ENCODE peak calls at places on chromosomes 6 and 20, in four cellular contexts. One of them, this sample, is unnamed.

GRCh38 chr6:40733290-40733689 is 146.1 kb upstream of the LRFN2 start:
- DNase-seq in GM12878: no peak
- DNase-seq in IMR-90: no peak
- DNase-seq in K562: no peak
- DNase-seq in this sample: no peak

GRCh38 chr20:53811577-53811976 is 217.9 kb upstream of the ZNF217 start:
- DNase-seq in GM12878: no peak
- DNase-seq in IMR-90: no peak
- DNase-seq in K562: no peak
- DNase-seq in this sample: no peak

GRCh38 chr6:42781811-42782688 is at the start of gene BICRAL:
- DNase-seq in K562: peak
- DNase-seq in GM12878: no peak
- DNase-seq in IMR-90: peak
- DNase-seq in this sample: no peak

GRCh38 chr6:24720131-24720603 is 1.2 kb upstream of the C6orf62 start:
- DNase-seq in K562: peak
- DNase-seq in GM12878: no peak
- DNase-seq in IMR-90: peak
- DNase-seq in this sample: no peak

GRCh38 chr6:75863784-75864183 is 114.7 kb downstream of the MYO6 start:
- DNase-seq in K562: no peak
- DNase-seq in GM12878: no peak
- DNase-seq in IMR-90: no peak
- DNase-seq in this sample: no peak

GRCh38 chr20:48831702-48832422 is 4.1 kb upstream of the PREX1 start:
- DNase-seq in GM12878: no peak
- DNase-seq in IMR-90: peak
- DNase-seq in K562: peak
- DNase-seq in this sample: no peak

GRCh38 chr20:59028812-59029211 is 3.3 kb downstream of the ATP5F1E start:
- DNase-seq in GM12878: no peak
- DNase-seq in IMR-90: peak
- DNase-seq in K562: no peak
- DNase-seq in this sample: no peak

GRCh38 chr6:30915591-30915946 is 1.5 kb downstream of the VARS2 start:
- DNase-seq in IMR-90: peak
- DNase-seq in GM12878: no peak
- DNase-seq in K562: peak
- DNase-seq in this sample: no peak

GRCh38 chr20:54476336-54476928 is 1.0 kb downstream of the DOK5 start:
- DNase-seq in IMR-90: no peak
- DNase-seq in K562: no peak
- DNase-seq in GM12878: no peak
- DNase-seq in this sample: no peak

GRCh38 chr20:46267108-46267820 is 41.0 kb downstream of the CDH22 start:
- DNase-seq in GM12878: no peak
- DNase-seq in K562: no peak
- DNase-seq in IMR-90: no peak
- DNase-seq in this sample: no peak

GRCh38 chr20:49982346-49983122 is at the start of gene SNAI1:
- DNase-seq in GM12878: peak
- DNase-seq in K562: peak
- DNase-seq in IMR-90: peak
- DNase-seq in this sample: peak

GRCh38 chr6:126682440-126682839 is 342.5 kb downstream of the CENPW start:
- DNase-seq in IMR-90: no peak
- DNase-seq in GM12878: no peak
- DNase-seq in K562: no peak
- DNase-seq in this sample: no peak

GRCh38 chr6:5531853-5532375 is 270.6 kb downstream of the FARS2 start:
- DNase-seq in IMR-90: no peak
- DNase-seq in K562: no peak
- DNase-seq in GM12878: no peak
- DNase-seq in this sample: no peak

GRCh38 chr6:22056398-22056797 is 240.4 kb downstream of the PRL start:
- DNase-seq in GM12878: no peak
- DNase-seq in K562: no peak
- DNase-seq in IMR-90: no peak
- DNase-seq in this sample: no peak

GRCh38 chr6:51793393-51793792 is 294.0 kb downstream of the PKHD1 start:
- DNase-seq in GM12878: no peak
- DNase-seq in K562: no peak
- DNase-seq in IMR-90: no peak
- DNase-seq in this sample: no peak

GRCh38 chr6:161908872-161909271 is 635.0 kb upstream of the AGPAT4 start:
- DNase-seq in GM12878: no peak
- DNase-seq in K562: no peak
- DNase-seq in IMR-90: no peak
- DNase-seq in this sample: no peak

GRCh38 chr20:58693226-58694006 is 816 bp downstream of the NPEPL1 start:
- DNase-seq in IMR-90: no peak
- DNase-seq in GM12878: no peak
- DNase-seq in K562: no peak
- DNase-seq in this sample: peak

GRCh38 chr6:108587258-108588059 is 26.7 kb downstream of the FOXO3 start:
- DNase-seq in K562: peak
- DNase-seq in IMR-90: peak
- DNase-seq in GM12878: no peak
- DNase-seq in this sample: no peak

GRCh38 chr6:125169058-125169457 is 15.5 kb downstream of the TPD52L1 start:
- DNase-seq in IMR-90: peak
- DNase-seq in GM12878: no peak
- DNase-seq in K562: no peak
- DNase-seq in this sample: no peak

GRCh38 chr6:125166711-125167110 is 13.1 kb downstream of the TPD52L1 start:
- DNase-seq in IMR-90: no peak
- DNase-seq in K562: no peak
- DNase-seq in GM12878: no peak
- DNase-seq in this sample: no peak

GRCh38 chr6:125173341-125173740 is 19.8 kb downstream of the TPD52L1 start:
- DNase-seq in K562: no peak
- DNase-seq in IMR-90: no peak
- DNase-seq in GM12878: no peak
- DNase-seq in this sample: no peak

GRCh38 chr6:125169522-125169921 is 15.9 kb downstream of the TPD52L1 start:
- DNase-seq in GM12878: no peak
- DNase-seq in IMR-90: no peak
- DNase-seq in K562: peak
- DNase-seq in this sample: no peak

DNA sequence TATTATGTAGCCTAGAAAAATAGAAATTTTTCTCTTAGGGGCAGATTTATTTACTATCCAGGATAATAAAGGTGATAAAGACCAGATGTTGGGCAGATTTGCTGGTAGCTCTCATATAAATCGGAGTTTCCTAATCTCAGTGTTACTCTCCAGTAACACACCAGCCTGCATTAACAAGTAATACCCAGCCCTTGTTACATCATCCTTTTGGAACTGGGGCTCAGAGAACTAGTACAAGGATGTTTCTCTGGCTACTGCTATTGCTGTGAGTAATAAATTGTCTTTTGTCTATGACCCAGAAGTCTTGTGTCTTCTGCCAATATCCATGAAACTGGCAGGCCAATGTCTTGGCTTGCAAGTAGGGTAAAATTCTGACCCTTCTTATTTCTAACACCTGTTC is 16.8 kb downstream of the TPD52L1 start:
- DNase-seq in GM12878: no peak
- DNase-seq in K562: no peak
- DNase-seq in IMR-90: peak
- DNase-seq in this sample: no peak
- TF ChIP-seq CHD1 in GM12878: no peak
- TF ChIP-seq CHD1 in K562: no peak
- TF ChIP-seq CHD1 in IMR-90: no peak
- TF ChIP-seq CHD1 in this sample: no peak

GRCh38 chr6:36312854-36313627 is 23.6 kb downstream of the BNIP5 start:
- DNase-seq in GM12878: peak
- DNase-seq in IMR-90: no peak
- DNase-seq in K562: no peak
- DNase-seq in this sample: no peak
- TF ChIP-seq CHD1 in GM12878: no peak
- TF ChIP-seq CHD1 in IMR-90: no peak
- TF ChIP-seq CHD1 in K562: no peak
- TF ChIP-seq CHD1 in this sample: no peak

DNA sequence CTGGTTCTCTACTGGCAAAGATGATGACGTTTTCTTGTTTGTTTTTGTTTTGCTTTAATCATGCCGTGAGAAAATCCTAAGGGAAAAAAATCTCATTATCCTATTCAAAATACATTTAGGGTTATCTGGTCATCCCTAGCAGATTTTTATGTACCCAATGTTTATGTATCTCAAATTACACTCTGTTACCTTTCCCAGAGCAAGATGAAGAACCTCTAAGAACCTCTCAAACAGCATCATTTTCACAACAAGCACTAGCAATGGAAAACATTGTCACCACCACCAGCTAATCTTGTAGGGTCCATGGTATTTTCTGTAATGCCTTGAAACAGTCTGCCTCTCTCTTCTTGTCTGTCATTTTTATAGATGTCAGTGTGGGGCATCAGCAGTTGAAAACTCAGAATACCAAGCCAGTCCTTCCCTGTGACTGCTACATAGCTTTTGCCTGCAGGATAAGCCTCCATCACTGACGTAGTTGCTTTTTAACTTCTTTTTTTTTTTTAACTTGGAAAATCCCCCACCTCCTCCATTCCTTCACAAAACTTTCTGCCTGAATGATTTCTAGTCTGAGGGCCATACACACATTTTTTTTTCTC is 2.4 kb upstream of the SNAP25 start:
- DNase-seq in K562: no peak
- DNase-seq in IMR-90: peak
- DNase-seq in GM12878: no peak
- DNase-seq in this sample: no peak
- TF ChIP-seq CHD1 in K562: no peak
- TF ChIP-seq CHD1 in IMR-90: no peak
- TF ChIP-seq CHD1 in GM12878: no peak
- TF ChIP-seq CHD1 in this sample: no peak

DNA sequence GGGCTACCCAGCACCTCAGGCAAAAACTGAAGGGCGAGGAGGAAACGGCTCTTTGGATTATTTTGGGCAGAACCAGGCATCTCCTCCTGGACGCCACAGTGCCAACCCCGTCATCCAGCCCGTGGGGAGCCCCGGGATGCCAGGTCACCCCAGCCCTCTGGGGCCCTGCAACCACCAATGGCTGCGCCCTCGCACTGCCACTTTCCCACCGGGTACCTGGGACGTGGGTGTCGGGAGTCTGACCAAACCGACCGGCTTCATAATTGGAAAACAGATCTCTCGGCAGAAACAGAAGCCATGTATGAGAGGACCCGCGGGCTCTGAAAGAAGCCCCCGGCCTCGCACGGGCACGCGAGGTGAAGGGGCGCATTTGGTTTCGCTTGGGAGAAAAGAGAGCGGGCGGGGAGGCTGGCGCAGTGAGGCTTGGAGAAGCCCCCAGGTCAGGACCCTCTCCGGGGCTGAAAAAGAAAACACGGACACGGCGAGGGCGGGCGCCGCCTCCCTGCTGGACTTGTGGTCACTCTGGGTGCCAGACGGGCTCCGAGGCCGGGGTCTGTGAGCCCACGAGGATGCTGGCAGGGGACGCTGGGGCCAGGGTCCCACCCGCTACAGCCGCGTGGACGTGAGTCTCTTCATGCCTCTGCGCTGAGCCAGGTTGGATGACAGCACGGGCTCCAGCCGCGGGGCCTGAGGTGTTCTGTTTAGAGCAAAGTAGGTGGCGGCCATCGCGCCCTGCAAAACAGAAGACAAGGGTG is 29.6 kb upstream of the MPC1 start:
- DNase-seq in GM12878: no peak
- DNase-seq in K562: no peak
- DNase-seq in IMR-90: no peak
- DNase-seq in this sample: no peak
- TF ChIP-seq CHD1 in GM12878: no peak
- TF ChIP-seq CHD1 in K562: no peak
- TF ChIP-seq CHD1 in IMR-90: no peak
- TF ChIP-seq CHD1 in this sample: no peak

DNA sequence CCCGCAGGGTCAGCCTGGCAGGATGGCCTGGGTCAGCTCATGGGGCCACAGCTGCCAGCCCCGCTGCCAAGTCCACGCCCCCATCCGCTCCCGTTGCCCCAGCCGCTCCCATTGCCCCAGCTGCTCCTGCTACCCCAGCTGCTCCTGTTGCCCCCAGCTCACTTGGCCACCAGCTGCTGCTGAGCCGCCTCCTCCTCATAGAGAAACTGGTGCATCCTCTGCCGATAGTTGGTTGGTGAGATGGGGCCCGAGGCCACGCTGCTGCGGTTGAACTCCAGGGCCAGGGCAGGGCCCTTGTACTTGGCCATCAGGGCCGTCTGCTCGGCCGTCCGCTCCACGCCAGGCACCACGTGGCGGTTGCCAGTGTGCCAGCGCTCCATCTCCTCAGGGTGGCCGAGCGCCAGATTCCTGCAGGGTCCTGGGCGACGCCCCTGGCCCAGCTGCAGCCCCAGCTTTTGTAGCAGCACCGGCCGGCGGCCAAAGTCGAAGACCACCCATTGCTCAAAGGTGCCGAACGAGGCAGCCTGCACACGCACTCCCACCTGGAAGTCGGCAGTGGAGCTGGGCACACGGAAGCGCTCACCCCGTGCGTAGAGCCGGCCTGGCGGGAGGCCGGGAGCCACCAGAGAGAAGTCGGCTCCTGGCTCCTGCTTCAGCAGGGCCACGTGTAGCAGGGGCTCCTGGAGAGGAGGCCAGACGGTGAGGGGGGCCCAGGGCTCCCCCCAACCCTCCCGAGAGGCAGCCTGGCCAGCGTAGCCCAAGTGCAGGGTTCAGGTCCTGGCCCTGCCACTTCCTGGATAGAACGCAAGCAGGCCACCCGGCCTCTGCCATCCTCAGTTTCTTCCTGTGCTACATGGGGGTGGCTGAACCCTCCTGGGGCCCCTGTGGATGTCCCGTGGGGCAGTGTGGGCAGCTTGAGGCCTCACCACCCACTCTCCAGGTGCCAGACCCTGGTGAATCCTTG is 4.8 kb downstream of the HELZ2 start:
- DNase-seq in IMR-90: no peak
- DNase-seq in K562: no peak
- DNase-seq in GM12878: no peak
- DNase-seq in this sample: no peak
- TF ChIP-seq CHD1 in IMR-90: no peak
- TF ChIP-seq CHD1 in K562: no peak
- TF ChIP-seq CHD1 in GM12878: no peak
- TF ChIP-seq CHD1 in this sample: no peak

DNA sequence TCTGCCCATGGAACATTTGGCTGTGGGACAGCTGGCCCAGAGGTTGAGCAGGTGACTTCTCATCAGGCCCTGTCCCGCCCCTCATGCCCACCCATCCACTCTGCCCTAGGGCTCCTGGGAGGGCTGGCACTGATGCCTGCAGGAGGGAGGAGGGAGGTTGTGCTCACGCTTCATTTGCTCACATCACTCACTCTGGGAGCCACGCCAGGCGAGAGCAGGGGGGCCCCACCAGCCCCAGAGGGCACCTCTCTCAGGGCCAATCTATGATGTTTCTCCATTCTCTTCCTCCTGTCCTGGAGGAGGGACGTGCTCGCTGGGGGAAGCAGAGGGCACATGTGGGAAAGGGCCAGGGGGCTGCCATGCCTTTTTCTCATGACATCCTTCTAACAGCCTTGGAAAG is 10.9 kb upstream of the GLP1R start:
- DNase-seq in IMR-90: no peak
- DNase-seq in K562: no peak
- DNase-seq in GM12878: no peak
- DNase-seq in this sample: no peak
- TF ChIP-seq CHD1 in IMR-90: no peak
- TF ChIP-seq CHD1 in K562: no peak
- TF ChIP-seq CHD1 in GM12878: no peak
- TF ChIP-seq CHD1 in this sample: no peak

This sample was measured in H1.